ENCODE peak calls at places on chromosome 21, in nine cellular contexts. X is GM06990; Z is nephron progenitor cell; U is left lung; R is NB4; G is chondrocyte; C is K562; I is cardiac muscle cell; M is CD4-positive, alpha-beta T cell. A is an unnamed sample.

GRCh38 chr21:32301596-32301995 is 2.9 kb downstream of the MRAP start:
- DNase-seq in G (no peak), I (no peak), U (no peak), Z (no peak), C (no peak), M (no peak), X (no peak), R (no peak), A (no peak)

GRCh38 chr21:34198232-34199120 is 125.1 kb downstream of the MRPS6 start:
- DNase-seq in C (no peak), R (peak), X (no peak), U (no peak), M (peak), I (peak), Z (no peak), G (no peak), A (no peak)

GRCh38 chr21:42021751-42022430 is 11.7 kb upstream of the ZBTB21 start:
- DNase-seq in C (no peak), G (no peak), R (no peak), Z (peak), X (no peak), U (no peak), M (no peak), I (no peak), A (no peak)

GRCh38 chr21:25350056-25350455 is 257.2 kb downstream of the MRPL39 start:
- DNase-seq in M (no peak), G (no peak), Z (peak), I (peak), U (no peak), X (no peak), R (peak), C (peak), A (no peak)

GRCh38 chr21:42523211-42523610 is 9.6 kb downstream of the SLC37A1 start:
- DNase-seq in Z (no peak), X (no peak), I (no peak), G (no peak), U (peak), R (no peak), M (no peak), C (no peak), A (no peak)

GRCh38 chr21:46098303-46099141 is 610 bp downstream of the COL6A2 start:
- DNase-seq in I (peak), X (no peak), U (peak), R (no peak), C (no peak), Z (peak), G (peak), M (peak), A (no peak)

GRCh38 chr21:34693192-34693810 is 24.5 kb downstream of the CLIC6 start:
- DNase-seq in R (peak), Z (peak), I (peak), U (no peak), G (no peak), X (peak), C (peak), M (peak), A (no peak)

GRCh38 chr21:25385912-25386474 is 221.3 kb downstream of the MRPL39 start:
- DNase-seq in X (peak), I (peak), R (peak), Z (peak), U (no peak), M (no peak), G (no peak), C (peak), A (peak)

GRCh38 chr21:35738342-35738961 is 321.9 kb downstream of the SETD4 start:
- DNase-seq in C (no peak), X (no peak), U (no peak), G (no peak), R (peak), M (no peak), I (no peak), Z (no peak), A (no peak)

GRCh38 chr21:42621828-42622199 is 31.6 kb upstream of the PDE9A start:
- DNase-seq in C (no peak), Z (peak), G (no peak), X (no peak), M (no peak), U (no peak), I (no peak), R (no peak), A (no peak)

GRCh38 chr21:39657091-39657689 is 44.5 kb downstream of the B3GALT5 start:
- DNase-seq in X (no peak), M (no peak), G (no peak), Z (no peak), I (no peak), C (no peak), R (no peak), U (no peak), A (no peak)

GRCh38 chr21:39452207-39452964 is 616 bp downstream of the SH3BGR start:
- DNase-seq in M (no peak), X (no peak), I (no peak), R (no peak), U (no peak), Z (no peak), G (no peak), C (peak), A (no peak)

GRCh38 chr21:39182484-39183271 is 573 bp downstream of the PSMG1 start:
- DNase-seq in R (peak), C (peak), U (peak), M (no peak), X (no peak), I (peak), Z (no peak), G (no peak), A (no peak)

GRCh38 chr21:32653326-32653901 is 41.2 kb upstream of the CFAP298 start:
- DNase-seq in Z (peak), R (peak), M (peak), X (no peak), U (no peak), C (peak), G (no peak), I (peak), A (peak)

GRCh38 chr21:14591882-14592281 is 45.8 kb upstream of the SAMSN1 start:
- DNase-seq in I (no peak), R (peak), Z (no peak), M (no peak), X (no peak), G (no peak), U (peak), C (peak), A (no peak)

GRCh38 chr21:15140321-15141019 is 75.7 kb upstream of the NRIP1 start:
- DNase-seq in C (no peak), X (no peak), M (no peak), I (peak), G (no peak), Z (peak), R (no peak), U (no peak), A (no peak)

GRCh38 chr21:45164124-45164511 is 89.7 kb downstream of the ADARB1 start:
- DNase-seq in G (no peak), X (no peak), I (no peak), Z (no peak), R (no peak), C (no peak), U (no peak), M (no peak), A (no peak)

GRCh38 chr21:28237661-28238060 is 755.0 kb downstream of the LTN1 start:
- DNase-seq in U (no peak), G (no peak), R (no peak), X (no peak), M (no peak), Z (no peak), I (no peak), C (no peak), A (no peak)

GRCh38 chr21:45448810-45449657 is 44.1 kb downstream of the COL18A1 start:
- DNase-seq in G (peak), U (no peak), Z (peak), I (no peak), C (no peak), X (no peak), R (no peak), M (no peak), A (no peak)

GRCh38 chr21:32389337-32390015 is 3.3 kb downstream of the URB1 start:
- DNase-seq in I (no peak), U (no peak), G (no peak), M (no peak), X (no peak), C (no peak), R (no peak), Z (no peak), A (no peak)

GRCh38 chr21:34524671-34525601 is 12.9 kb upstream of the KCNE1 start:
- DNase-seq in C (no peak), U (no peak), G (no peak), X (no peak), R (no peak), M (no peak), Z (peak), I (no peak), A (no peak)

GRCh38 chr21:34602061-34602460 is 12.9 kb downstream of the RCAN1 start:
- DNase-seq in C (no peak), Z (no peak), R (no peak), M (no peak), X (no peak), G (no peak), I (no peak), U (no peak), A (no peak)

GRCh38 chr21:30014883-30015282 is 75.1 kb upstream of the GRIK1 start:
- DNase-seq in U (no peak), M (no peak), R (no peak), X (no peak), Z (no peak), G (no peak), C (no peak), I (no peak), A (no peak)

GRCh38 chr21:46605759-46606426 is 1.0 kb upstream of the S100B start:
- DNase-seq in M (peak), X (peak), G (no peak), I (no peak), R (peak), Z (no peak), C (no peak), U (peak), A (peak)

GRCh38 chr21:45267390-45267760 is 20.3 kb downstream of the POFUT2 start:
- DNase-seq in U (peak), Z (no peak), X (no peak), C (no peak), R (no peak), G (no peak), M (no peak), I (no peak), A (no peak)

GRCh38 chr21:14557413-14557812 is 11.3 kb upstream of the SAMSN1 start:
- DNase-seq in G (no peak), X (no peak), U (no peak), Z (no peak), I (no peak), M (no peak), C (no peak), R (no peak), A (no peak)

GRCh38 chr21:31752352-31752751 is 20.4 kb upstream of the SCAF4 start:
- DNase-seq in R (peak), X (no peak), I (no peak), C (no peak), M (no peak), Z (no peak), G (no peak), U (no peak), A (no peak)

GRCh38 chr21:35226302-35226701 is 177.2 kb upstream of the RUNX1 start:
- DNase-seq in C (no peak), Z (peak), G (no peak), U (no peak), I (peak), R (no peak), M (no peak), X (no peak), A (no peak)

GRCh38 chr21:29640233-29640554 is 299.6 kb downstream of the GRIK1 start:
- DNase-seq in G (no peak), X (peak), R (peak), U (no peak), I (no peak), M (no peak), Z (no peak), C (no peak), A (peak)

GRCh38 chr21:20998456-20998789 is 214 bp downstream of the NCAM2 start:
- DNase-seq in R (no peak), I (no peak), U (no peak), C (no peak), M (no peak), X (no peak), Z (no peak), G (no peak), A (no peak)

GRCh38 chr21:29145354-29145782 is 14.9 kb downstream of the MAP3K7CL start:
- DNase-seq in G (no peak), C (peak), Z (no peak), I (no peak), R (no peak), X (no peak), M (no peak), U (no peak), A (no peak)

GRCh38 chr21:29829514-29830255 is 110.1 kb downstream of the GRIK1 start:
- DNase-seq in X (no peak), R (no peak), U (no peak), G (no peak), M (no peak), I (no peak), C (no peak), Z (no peak), A (no peak)

GRCh38 chr21:43909736-43910455 is 44.9 kb downstream of the AGPAT3 start:
- DNase-seq in C (no peak), M (no peak), G (peak), Z (no peak), U (no peak), R (no peak), X (no peak), I (no peak), A (no peak)

GRCh38 chr21:43911935-43912487 is 47.0 kb downstream of the AGPAT3 start:
- DNase-seq in G (no peak), R (no peak), M (no peak), C (no peak), Z (no peak), I (no peak), X (no peak), U (no peak), A (no peak)

GRCh38 chr21:43910460-43910859 is 45.4 kb downstream of the AGPAT3 start:
- DNase-seq in I (no peak), M (no peak), G (peak), U (no peak), C (no peak), Z (no peak), R (no peak), X (no peak), A (no peak)

GRCh38 chr21:43912910-43913309 is 47.9 kb downstream of the AGPAT3 start:
- DNase-seq in U (no peak), I (no peak), R (no peak), M (no peak), Z (no peak), G (no peak), C (no peak), X (no peak), A (no peak)

DNA sequence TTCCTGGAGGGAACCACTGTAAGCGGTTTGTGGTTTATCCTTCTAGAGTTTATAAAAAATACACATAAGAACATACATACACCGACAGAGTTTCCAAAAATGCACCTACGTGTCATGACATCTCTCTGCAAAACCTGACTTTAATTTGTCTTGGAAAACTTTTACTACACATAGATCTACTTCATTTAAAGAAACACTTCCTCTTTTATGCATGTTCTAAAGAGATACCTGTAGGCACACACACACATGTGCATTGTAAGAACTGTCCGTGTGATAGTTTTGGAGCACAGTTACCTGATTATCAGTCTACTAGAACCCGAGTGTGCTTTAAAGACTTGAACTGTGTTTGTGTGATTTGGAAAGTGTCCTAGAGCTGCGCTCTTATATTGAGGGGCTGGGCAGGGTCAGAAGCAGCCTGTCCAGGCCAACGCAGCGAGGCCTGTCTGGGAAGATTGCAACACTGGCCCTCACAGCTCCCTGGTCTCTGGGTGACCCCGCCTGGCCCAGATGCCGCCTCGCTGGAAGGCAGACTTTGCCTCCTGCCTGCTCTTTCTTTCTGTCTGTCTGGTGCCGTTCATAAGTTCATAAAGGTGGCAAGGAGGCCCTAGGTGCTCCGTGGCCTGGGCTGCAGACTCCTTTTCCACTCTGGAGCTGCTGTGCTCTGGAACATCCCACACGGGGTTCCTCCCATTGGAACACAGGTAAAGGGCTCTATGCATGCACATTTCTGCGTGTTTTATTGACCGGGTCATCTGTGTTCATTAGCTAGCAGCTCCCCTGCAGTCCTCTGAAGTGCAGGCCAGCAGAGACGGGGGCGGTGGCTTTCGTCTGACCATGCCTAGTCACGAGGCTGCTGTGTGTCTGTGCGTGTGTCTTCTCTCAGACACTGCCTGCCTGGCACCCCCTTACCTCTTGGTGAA is 46.3 kb downstream of the AGPAT3 start:
- DNase-seq in U (peak), R (peak), Z (no peak), C (no peak), M (no peak), I (no peak), G (peak), X (no peak), A (no peak)
- TF ChIP-seq CTCF in U (no peak), R (no peak), Z (no peak), C (no peak), M (no peak), I (no peak), G (no peak), X (no peak), A (no peak)

GRCh38 chr21:40841524-40842196 is 5.3 kb downstream of the DSCAM start:
- DNase-seq in M (no peak), U (peak), R (peak), I (peak), Z (peak), X (no peak), C (peak), G (no peak), A (no peak)
- TF ChIP-seq CTCF in M (no peak), U (no peak), R (no peak), I (no peak), Z (peak), X (no peak), C (peak), G (peak), A (no peak)

GRCh38 chr21:27101533-27101932 is 134.6 kb upstream of the ADAMTS5 start:
- DNase-seq in C (no peak), G (no peak), U (no peak), Z (no peak), I (no peak), M (no peak), X (no peak), R (no peak), A (no peak)
- TF ChIP-seq CTCF in C (no peak), G (no peak), U (no peak), Z (no peak), I (no peak), M (no peak), X (no peak), R (no peak), A (no peak)

DNA sequence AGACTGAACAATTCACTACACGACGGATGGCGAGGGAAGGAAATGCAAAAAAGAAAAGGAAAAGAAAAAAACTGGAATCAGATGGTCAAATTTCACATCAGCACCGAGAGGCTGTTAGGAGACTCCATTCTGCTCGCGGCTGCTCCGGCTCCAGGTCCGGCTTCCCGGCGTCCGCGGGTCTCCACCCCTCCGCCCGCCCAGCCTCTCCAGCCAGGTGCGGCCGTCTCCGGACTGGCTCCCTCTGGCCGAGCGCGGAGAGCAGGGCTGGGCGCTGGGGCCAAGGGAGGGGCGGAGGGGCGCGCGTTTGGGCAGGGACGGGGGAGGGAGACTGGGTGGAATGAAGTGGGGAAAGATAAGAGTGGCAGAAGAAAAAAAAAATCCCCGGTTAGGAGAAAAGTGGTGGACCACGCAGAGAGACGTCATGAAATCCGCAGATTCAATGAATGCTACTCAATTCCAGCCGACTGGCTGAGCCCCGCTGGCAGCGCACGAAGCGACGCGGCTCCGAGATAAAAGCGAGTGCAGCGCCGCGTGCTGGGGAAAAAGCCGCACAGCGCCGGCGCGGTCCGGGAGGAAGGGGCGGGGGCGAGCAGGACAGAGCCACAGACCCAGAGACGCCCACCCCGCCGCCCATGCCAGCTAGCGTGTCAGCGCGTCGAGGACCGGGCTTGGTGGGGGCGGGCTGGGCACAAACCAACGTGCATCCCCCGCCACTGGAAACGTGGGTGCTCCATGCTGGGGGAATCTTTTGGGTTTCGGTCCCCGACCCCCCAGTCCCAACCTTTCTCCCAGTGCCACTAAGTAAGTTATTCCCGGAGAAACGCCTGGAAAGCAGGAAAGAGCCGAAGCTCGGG is at the start of gene KCNJ6:
- DNase-seq in X (no peak), U (no peak), M (no peak), I (peak), G (no peak), C (peak), R (peak), Z (peak), A (no peak)
- TF ChIP-seq CTCF in X (no peak), U (peak), M (no peak), I (peak), G (peak), C (peak), R (peak), Z (peak), A (peak)

GRCh38 chr21:36851121-36851520 is 115.3 kb downstream of the HLCS start:
- DNase-seq in X (no peak), G (no peak), I (no peak), C (no peak), U (no peak), M (no peak), Z (no peak), R (no peak), A (no peak)

GRCh38 chr21:36852864-36853263 is 113.6 kb downstream of the HLCS start:
- DNase-seq in I (no peak), R (no peak), X (no peak), G (no peak), C (no peak), M (no peak), Z (no peak), U (no peak), A (no peak)

GRCh38 chr21:36852293-36852692 is 114.2 kb downstream of the HLCS start:
- DNase-seq in G (no peak), Z (no peak), U (no peak), C (no peak), I (no peak), X (no peak), R (no peak), M (no peak), A (no peak)

GRCh38 chr21:36856643-36857042 is 109.8 kb downstream of the HLCS start:
- DNase-seq in C (no peak), I (no peak), X (no peak), Z (no peak), M (no peak), G (no peak), U (no peak), R (no peak), A (no peak)

GRCh38 chr21:36854391-36854790 is 112.1 kb downstream of the HLCS start:
- DNase-seq in M (no peak), R (peak), X (no peak), I (peak), G (no peak), U (no peak), C (peak), Z (peak), A (no peak)
- TF ChIP-seq CTCF in M (no peak), R (peak), X (peak), I (peak), G (peak), U (no peak), C (peak), Z (peak), A (peak)